ENCODE peak calls at places on chromosomes 7 and 10, in eight cellular contexts. I, W, R, O, K, B, Z and U are unnamed samples.

GRCh38 chr10:75286901-75287300 is 51.1 kb upstream of the COMTD1 start:
- DNase-seq in R (no peak), W (no peak), B (no peak), I (no peak), K (no peak), O (no peak), Z (no peak), U (no peak)

GRCh38 chr10:89342219-89342966 is 14.6 kb downstream of the IFIT3 start:
- DNase-seq in W (no peak), I (no peak), Z (peak), O (no peak), B (peak), K (no peak), R (no peak), U (no peak)

GRCh38 chr10:60537697-60538096 is 148.0 kb upstream of the ANK3 start:
- DNase-seq in Z (no peak), B (no peak), R (no peak), K (peak), I (no peak), W (no peak), O (no peak), U (no peak)

GRCh38 chr10:119896061-119896655 is 3.6 kb downstream of the SEC23IP start:
- DNase-seq in I (peak), R (peak), B (no peak), Z (no peak), K (no peak), O (peak), W (no peak), U (no peak)

GRCh38 chr7:38373155-38373554 is 99.7 kb upstream of the TARP start:
- DNase-seq in B (no peak), O (no peak), K (no peak), R (no peak), I (no peak), Z (no peak), W (no peak), U (no peak)

GRCh38 chr7:32206987-32207386 is 136.8 kb upstream of the PDE1C start:
- DNase-seq in R (peak), O (no peak), B (peak), W (no peak), Z (peak), K (no peak), I (no peak), U (no peak)

GRCh38 chr7:45874408-45875131 is 1.7 kb upstream of the CCDC201 start:
- DNase-seq in R (no peak), W (no peak), Z (no peak), B (no peak), K (no peak), O (peak), I (no peak), U (no peak)

GRCh38 chr10:24962998-24963397 is 10.6 kb upstream of the PRTFDC1 start:
- DNase-seq in K (peak), W (no peak), Z (no peak), I (no peak), O (peak), B (no peak), R (no peak), U (no peak)

GRCh38 chr10:103168436-103168835 is 24.6 kb downstream of the NT5C2 start:
- DNase-seq in O (peak), Z (no peak), W (no peak), R (no peak), K (no peak), I (no peak), B (no peak), U (no peak)

GRCh38 chr7:141042222-141043193 is 27.8 kb upstream of the MRPS33 start:
- DNase-seq in R (no peak), Z (no peak), B (no peak), K (no peak), I (no peak), O (no peak), W (no peak), U (no peak)

GRCh38 chr10:1549591-1550290 is 187.6 kb downstream of the ADARB2 start:
- DNase-seq in I (no peak), O (no peak), B (no peak), Z (no peak), W (no peak), R (no peak), K (no peak), U (no peak)

GRCh38 chr10:91511549-91512330 is 101.6 kb downstream of the HECTD2 start:
- DNase-seq in O (peak), B (no peak), W (no peak), K (no peak), Z (no peak), R (no peak), I (no peak), U (no peak)

GRCh38 chr7:141490474-141490873 is 60.7 kb upstream of the AGK start:
- DNase-seq in R (no peak), W (no peak), Z (no peak), O (no peak), I (no peak), B (no peak), K (no peak), U (no peak)

GRCh38 chr10:14838582-14839304 is 637 bp downstream of the HSPA14 start:
- DNase-seq in B (peak), O (no peak), K (no peak), W (peak), R (peak), Z (peak), I (peak), U (peak)

GRCh38 chr7:95046494-95047240 is 139.3 kb downstream of the PPP1R9A start:
- DNase-seq in I (no peak), W (no peak), Z (no peak), R (no peak), O (no peak), K (no peak), B (no peak), U (no peak)

GRCh38 chr10:3763035-3763456 is 22.0 kb downstream of the KLF6 start:
- DNase-seq in I (no peak), R (no peak), O (peak), K (peak), W (no peak), B (no peak), Z (no peak), U (no peak)

GRCh38 chr10:994836-995558 is 6.8 kb downstream of the GTPBP4 start:
- DNase-seq in O (no peak), I (no peak), B (no peak), R (no peak), W (no peak), K (no peak), Z (no peak), U (no peak)

GRCh38 chr10:36880898-36881297 is 244.5 kb upstream of the ANKRD30A start:
- DNase-seq in O (no peak), B (no peak), K (no peak), W (no peak), R (peak), I (no peak), Z (no peak), U (no peak)

GRCh38 chr10:92126100-92126650 is 164.7 kb downstream of the CPEB3 start:
- DNase-seq in B (no peak), Z (no peak), W (no peak), K (no peak), I (no peak), O (no peak), R (no peak), U (no peak)

GRCh38 chr7:50349963-50350944 is 45.7 kb downstream of the IKZF1 start:
- DNase-seq in I (no peak), R (no peak), B (no peak), K (no peak), W (peak), O (no peak), Z (no peak), U (no peak)

GRCh38 chr10:22042557-22043326 is 39.2 kb upstream of the DNAJC1 start:
- DNase-seq in I (no peak), W (no peak), B (no peak), O (no peak), K (peak), Z (no peak), R (peak), U (no peak)

GRCh38 chr10:71746344-71747037 is 26.8 kb downstream of the VSIR start:
- DNase-seq in W (peak), Z (peak), K (no peak), O (no peak), B (peak), R (peak), I (peak), U (no peak)

GRCh38 chr7:151628846-151629604 is 109.3 kb upstream of the RHEB start:
- DNase-seq in R (peak), O (no peak), W (no peak), K (no peak), B (no peak), Z (no peak), I (no peak), U (no peak)

GRCh38 chr7:144437370-144438191 is 34.1 kb upstream of the NOBOX start:
- DNase-seq in R (peak), K (peak), B (no peak), I (peak), O (peak), Z (no peak), W (peak), U (no peak)

GRCh38 chr7:113217314-113217713 is 99.0 kb upstream of the SMIM30 start:
- DNase-seq in K (no peak), B (no peak), W (no peak), O (no peak), Z (no peak), R (no peak), I (no peak), U (no peak)

GRCh38 chr10:5551531-5552375 is 27.0 kb downstream of the CALML3 start:
- DNase-seq in R (no peak), K (no peak), W (peak), Z (no peak), O (peak), I (no peak), B (peak), U (no peak)

GRCh38 chr7:24115661-24116060 is 168.3 kb upstream of the NPY start:
- DNase-seq in O (no peak), I (no peak), R (no peak), B (no peak), W (no peak), Z (no peak), K (no peak), U (no peak)

GRCh38 chr7:93575555-93576397 is 1.3 kb upstream of the CALCR start:
- DNase-seq in R (peak), K (no peak), O (no peak), Z (no peak), I (no peak), W (no peak), B (no peak), U (no peak)

GRCh38 chr10:73183882-73184281 is 16.0 kb downstream of the FAM149B1 start:
- DNase-seq in K (no peak), W (no peak), B (no peak), R (no peak), Z (no peak), I (no peak), O (no peak), U (no peak)

GRCh38 chr10:7576340-7576739 is 90.4 kb downstream of the ITIH5 start:
- DNase-seq in R (no peak), O (no peak), Z (no peak), K (no peak), W (no peak), I (no peak), B (no peak), U (no peak)

GRCh38 chr7:103150192-103150591 is 1.3 kb upstream of the NAPEPLD start:
- DNase-seq in K (no peak), I (no peak), Z (no peak), B (no peak), O (peak), R (peak), W (no peak), U (no peak)

GRCh38 chr7:28466341-28466740 is 54.0 kb downstream of the CREB5 start:
- DNase-seq in O (no peak), Z (no peak), K (no peak), I (no peak), B (no peak), R (no peak), W (no peak), U (no peak)

GRCh38 chr10:52771534-52772455 is 789 bp downstream of the MBL2 start:
- DNase-seq in R (no peak), W (no peak), I (no peak), O (peak), K (no peak), Z (no peak), B (no peak), U (no peak)

GRCh38 chr7:78254397-78255055 is 456.0 kb downstream of the PHTF2 start:
- DNase-seq in Z (no peak), W (no peak), B (no peak), O (no peak), R (no peak), K (no peak), I (no peak), U (no peak)

DNA sequence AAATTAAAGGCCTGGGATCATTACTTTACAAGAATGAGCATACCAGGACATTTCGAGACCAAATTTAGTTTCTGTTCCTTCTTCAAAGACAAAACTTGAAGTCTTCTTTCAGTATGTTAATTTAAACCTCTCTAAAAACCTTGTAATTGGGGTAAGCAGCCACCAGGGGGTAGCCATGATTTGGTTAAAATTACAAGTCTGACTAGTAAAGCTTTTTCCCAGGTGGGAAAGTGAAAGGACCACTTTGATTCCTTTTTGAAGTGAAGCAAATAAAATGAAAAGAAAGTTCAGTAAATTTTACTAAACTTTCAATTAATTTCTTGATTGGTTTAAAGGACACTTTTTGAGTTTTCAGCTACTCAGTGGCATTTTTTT is 294.3 kb downstream of the BBS9 start:
- DNase-seq in R (no peak), Z (no peak), W (no peak), B (no peak), I (no peak), O (no peak), K (peak), U (no peak)
- TF ChIP-seq CTCF in R (peak), Z (peak), W (peak), B (peak), I (peak), O (peak), K (peak), U (no peak)

GRCh38 chr10:34624323-34625153 is 190.6 kb downstream of the PARD3 start:
- DNase-seq in I (no peak), Z (no peak), R (peak), W (no peak), O (no peak), K (no peak), B (no peak), U (no peak)

GRCh38 chr10:34628174-34628802 is 186.8 kb downstream of the PARD3 start:
- DNase-seq in B (peak), R (peak), K (no peak), W (no peak), I (peak), O (no peak), Z (peak), U (peak)

GRCh38 chr10:34627741-34628140 is 187.4 kb downstream of the PARD3 start:
- DNase-seq in O (no peak), I (no peak), B (no peak), R (no peak), Z (no peak), K (no peak), W (no peak), U (no peak)

GRCh38 chr10:34627331-34627730 is 187.8 kb downstream of the PARD3 start:
- DNase-seq in O (no peak), K (no peak), B (no peak), W (no peak), Z (no peak), R (no peak), I (no peak), U (no peak)

DNA sequence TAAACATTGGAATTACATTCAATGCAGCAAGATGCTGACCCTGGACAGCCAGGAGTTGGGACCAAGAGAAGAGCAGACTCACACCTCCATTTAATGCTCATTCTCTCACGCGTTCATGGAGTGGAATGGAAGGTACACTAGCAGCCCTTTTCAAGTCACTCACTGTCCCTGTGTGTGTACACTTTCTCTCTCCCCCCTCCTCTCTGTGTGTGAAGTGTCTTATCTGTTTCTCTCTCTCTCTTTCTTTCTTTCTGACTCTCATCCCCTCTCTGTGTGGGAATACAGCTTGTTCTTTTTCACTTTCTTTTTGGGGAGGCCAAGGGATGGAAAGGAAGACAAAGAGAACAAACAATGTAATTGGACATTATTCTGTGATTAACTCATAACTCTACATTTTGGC is 188.9 kb downstream of the PARD3 start:
- DNase-seq in Z (no peak), B (no peak), K (no peak), O (no peak), R (no peak), I (no peak), W (no peak), U (no peak)
- H3K27ac ChIP-seq in Z (no peak), B (no peak), K (no peak), O (no peak), R (no peak), I (no peak), W (no peak), U (no peak)

GRCh38 chr10:80077869-80078447 is 507 bp upstream of the TMEM254 start:
- DNase-seq in W (no peak), R (no peak), B (no peak), Z (no peak), K (no peak), O (no peak), I (no peak), U (no peak)
- TF ChIP-seq CTCF in W (no peak), R (no peak), B (no peak), Z (no peak), K (no peak), O (no peak), I (no peak), U (no peak)

DNA sequence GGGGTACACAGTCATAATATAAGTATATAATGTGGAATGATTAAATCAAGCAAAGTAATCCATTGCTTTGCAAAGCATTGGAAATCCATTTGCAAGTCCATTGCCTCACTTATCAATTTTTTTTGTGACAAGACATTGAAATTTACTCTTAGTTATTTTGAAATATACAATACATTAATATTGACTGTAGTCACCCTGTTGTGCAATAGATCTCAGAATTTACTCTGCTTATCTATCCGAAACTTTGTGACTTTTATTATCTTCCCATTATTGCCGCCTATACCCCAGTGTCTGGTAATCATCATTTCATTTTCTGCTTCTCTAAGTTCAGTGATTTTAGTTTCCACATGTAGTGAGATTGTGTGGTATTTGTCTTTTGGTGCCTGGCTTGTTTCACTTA is 5.7 kb downstream of the MALRD1 start:
- DNase-seq in R (no peak), I (no peak), Z (no peak), W (no peak), B (no peak), O (no peak), K (no peak), U (no peak)
- H3K27ac ChIP-seq in R (no peak), I (no peak), Z (no peak), W (no peak), B (no peak), O (no peak), K (no peak), U (no peak)

GRCh38 chr10:46220187-46220586 is 66.6 kb upstream of the ANTXRL start:
- DNase-seq in K (no peak), W (no peak), R (no peak), I (no peak), Z (no peak), O (no peak), B (no peak), U (no peak)

GRCh38 chr10:46223064-46223480 is 63.7 kb upstream of the ANTXRL start:
- DNase-seq in W (no peak), O (no peak), B (no peak), K (no peak), Z (no peak), I (peak), R (no peak), U (no peak)

GRCh38 chr10:46218921-46219320 is 67.9 kb upstream of the ANTXRL start:
- DNase-seq in O (no peak), R (no peak), W (no peak), Z (no peak), K (no peak), I (no peak), B (no peak), U (no peak)

GRCh38 chr10:46222364-46222935 is 64.3 kb upstream of the ANTXRL start:
- DNase-seq in B (no peak), O (no peak), K (no peak), R (no peak), I (no peak), Z (no peak), W (no peak), U (no peak)

GRCh38 chr10:46220872-46221538 is 65.8 kb upstream of the ANTXRL start:
- DNase-seq in K (no peak), B (no peak), Z (no peak), W (no peak), R (no peak), I (no peak), O (no peak), U (no peak)
- TF ChIP-seq CTCF in K (peak), B (peak), Z (no peak), W (no peak), R (no peak), I (no peak), O (peak), U (no peak)